ENCODE peak calls at places on chromosomes 3 and 15, in four cellular contexts. D is suprapubic skin, W is gastrocnemius medialis, E is breast epithelium. I is an unnamed sample.

GRCh38 chr3:12428131-12428530 is 56.1 kb upstream of the TSEN2 start:
- DNase-seq in D (no peak), W (no peak), E (no peak), I (no peak)

GRCh38 chr3:31405515-31405914 is 127.2 kb upstream of the STT3B start:
- DNase-seq in E (no peak), D (no peak), W (no peak), I (no peak)

GRCh38 chr3:59189561-59190338 is 139.9 kb upstream of the CFAP20DC start:
- DNase-seq in W (no peak), E (no peak), D (no peak), I (no peak)

GRCh38 chr3:106302451-106303221 is 433.8 kb upstream of the CBLB start:
- DNase-seq in D (no peak), W (no peak), E (no peak), I (no peak)

GRCh38 chr15:100001405-100001804 is 268.2 kb upstream of the LYSMD4 start:
- DNase-seq in D (no peak), E (peak), W (no peak), I (no peak)

GRCh38 chr3:27910456-27910855 is 188.3 kb upstream of the EOMES start:
- DNase-seq in E (no peak), W (no peak), D (no peak), I (no peak)

GRCh38 chr15:78455749-78456148 is 17.7 kb downstream of the IREB2 start:
- DNase-seq in E (no peak), W (peak), D (no peak), I (no peak)

GRCh38 chr15:67803996-67804843 is 21.1 kb upstream of the SKOR1 start:
- DNase-seq in W (no peak), E (no peak), D (no peak), I (no peak)

GRCh38 chr3:71858493-71859127 is 73.7 kb upstream of the PROK2 start:
- DNase-seq in E (no peak), W (no peak), D (no peak), I (no peak)

GRCh38 chr15:63446260-63446659 is 58.1 kb upstream of the USP3 start:
- DNase-seq in W (no peak), E (no peak), D (no peak), I (no peak)

GRCh38 chr15:64596701-64597468 is 136.5 kb downstream of the ZNF609 start:
- DNase-seq in W (no peak), D (no peak), E (no peak), I (peak)

GRCh38 chr15:68551296-68551635 is 27.5 kb upstream of the CORO2B start:
- DNase-seq in D (no peak), E (no peak), W (no peak), I (no peak)

GRCh38 chr3:123735456-123735855 is 148.7 kb downstream of the MYLK start:
- DNase-seq in E (no peak), W (no peak), D (no peak), I (no peak)

GRCh38 chr3:186705882-186706780 is 11.0 kb upstream of the KNG1 start:
- DNase-seq in W (no peak), E (no peak), D (no peak), I (no peak)

GRCh38 chr15:98905981-98906711 is 101.4 kb downstream of the PGPEP1L start:
- DNase-seq in D (no peak), W (no peak), E (no peak), I (no peak)

GRCh38 chr3:187642861-187643260 is 27.3 kb downstream of the SST start:
- DNase-seq in D (no peak), W (no peak), E (no peak), I (no peak)

GRCh38 chr3:64873400-64873799 is 185.6 kb upstream of the ADAMTS9 start:
- DNase-seq in E (no peak), W (no peak), D (no peak), I (no peak)

GRCh38 chr3:158808697-158809096 is 6.8 kb downstream of the MFSD1 start:
- DNase-seq in D (no peak), W (no peak), E (no peak), I (no peak)

GRCh38 chr15:42068601-42069000 is 25.8 kb downstream of the PLA2G4D start:
- DNase-seq in E (no peak), D (peak), W (no peak), I (no peak)

GRCh38 chr15:59160880-59161593 is 45.6 kb upstream of the LDHAL6B start:
- DNase-seq in E (no peak), D (no peak), W (no peak), I (no peak)

GRCh38 chr3:10468611-10469354 is 36.6 kb downstream of the ATP2B2 start:
- DNase-seq in E (no peak), D (no peak), W (peak), I (no peak)

GRCh38 chr15:46277994-46278885 is 643.4 kb downstream of the SQOR start:
- DNase-seq in W (no peak), E (no peak), D (no peak), I (no peak)

GRCh38 chr3:40827942-40828688 is 303.4 kb downstream of the ZNF621 start:
- DNase-seq in W (peak), D (peak), E (no peak), I (no peak)

GRCh38 chr15:41485226-41485625 is 8.4 kb upstream of the ITPKA start:
- DNase-seq in E (no peak), W (no peak), D (no peak), I (no peak)

GRCh38 chr3:30649572-30650310 is 43.3 kb downstream of the TGFBR2 start:
- DNase-seq in D (no peak), E (no peak), W (no peak), I (no peak)

GRCh38 chr3:69033470-69033869 is 18.7 kb downstream of the TMF1 start:
- DNase-seq in D (no peak), E (no peak), W (no peak), I (no peak)

GRCh38 chr3:129577925-129578742 is 28.3 kb downstream of the PLXND1 start:
- DNase-seq in D (no peak), W (peak), E (no peak), I (no peak)

GRCh38 chr3:17384567-17385296 is 357.7 kb downstream of the TBC1D5 start:
- DNase-seq in D (no peak), W (no peak), E (no peak), I (no peak)

GRCh38 chr3:15339786-15340215 is 7.4 kb upstream of the SH3BP5 start:
- DNase-seq in E (no peak), D (no peak), W (no peak), I (no peak)

GRCh38 chr3:148600440-148600839 is 97.3 kb upstream of the AGTR1 start:
- DNase-seq in W (no peak), E (no peak), D (no peak), I (no peak)

GRCh38 chr3:4512895-4513616 is 19.9 kb downstream of the ITPR1 start:
- DNase-seq in W (no peak), D (no peak), E (no peak), I (no peak)

GRCh38 chr3:114294940-114295480 is 1.2 kb downstream of the TIGIT start:
- DNase-seq in W (no peak), E (no peak), D (no peak), I (no peak)

DNA sequence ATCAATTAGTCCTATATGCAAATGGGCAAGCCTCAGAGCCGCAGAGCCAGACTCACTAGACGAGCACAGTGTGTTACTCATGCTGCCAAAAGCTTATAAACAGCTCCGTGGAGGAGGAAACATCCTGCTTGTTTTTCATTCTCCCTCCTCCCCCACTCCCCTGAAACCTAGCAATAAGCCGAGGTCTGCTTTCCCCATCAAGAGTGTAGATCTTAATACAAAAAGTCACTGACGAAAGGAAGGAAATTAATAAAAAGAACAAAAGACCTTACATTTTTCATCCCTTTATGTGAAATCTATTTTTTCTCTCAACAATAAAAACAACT is 88.5 kb downstream of the XXYLT1 start:
- DNase-seq in E (no peak), D (no peak), W (no peak), I (peak)
- TF ChIP-seq POLR2A in E (no peak), D (no peak), W (no peak), I (no peak)

GRCh38 chr3:54891540-54891897 is 36.3 kb downstream of the LRTM1 start:
- DNase-seq in W (peak), D (peak), E (peak), I (peak)
- TF ChIP-seq CTCF in W (peak), D (peak), E (peak), I (peak)

GRCh38 chr3:152622813-152623167 is 212.1 kb upstream of the P2RY1 start:
- DNase-seq in W (no peak), D (no peak), E (no peak), I (no peak)

GRCh38 chr3:152621006-152621868 is 213.7 kb upstream of the P2RY1 start:
- DNase-seq in E (no peak), W (no peak), D (no peak), I (no peak)

GRCh38 chr3:152621967-152622812 is 212.7 kb upstream of the P2RY1 start:
- DNase-seq in D (no peak), E (no peak), W (no peak), I (no peak)

GRCh38 chr3:152620395-152620794 is 214.5 kb upstream of the P2RY1 start:
- DNase-seq in E (no peak), W (no peak), D (no peak), I (no peak)

DNA sequence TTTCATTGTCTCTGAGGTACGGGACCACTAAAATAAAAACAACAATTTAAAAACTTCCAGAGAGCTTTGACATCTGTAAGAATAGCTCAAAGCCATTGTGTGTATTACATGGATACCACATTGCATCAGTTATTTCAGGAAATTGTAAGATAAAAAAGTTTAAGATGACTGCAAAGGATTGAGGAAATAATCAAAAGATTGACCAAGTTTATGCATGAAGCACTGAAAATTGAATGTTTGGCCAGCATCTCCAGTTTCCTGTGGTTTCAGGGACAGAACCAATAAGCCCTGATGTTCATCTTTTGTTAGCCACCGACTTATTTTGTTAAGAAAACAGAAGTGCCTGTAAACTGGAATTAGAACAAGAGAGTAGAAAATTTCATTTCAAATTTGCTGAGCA is 211.6 kb upstream of the P2RY1 start:
- DNase-seq in D (no peak), E (no peak), W (no peak), I (no peak)
- TF ChIP-seq POLR2A in D (no peak), E (no peak), W (no peak), I (no peak)

DNA sequence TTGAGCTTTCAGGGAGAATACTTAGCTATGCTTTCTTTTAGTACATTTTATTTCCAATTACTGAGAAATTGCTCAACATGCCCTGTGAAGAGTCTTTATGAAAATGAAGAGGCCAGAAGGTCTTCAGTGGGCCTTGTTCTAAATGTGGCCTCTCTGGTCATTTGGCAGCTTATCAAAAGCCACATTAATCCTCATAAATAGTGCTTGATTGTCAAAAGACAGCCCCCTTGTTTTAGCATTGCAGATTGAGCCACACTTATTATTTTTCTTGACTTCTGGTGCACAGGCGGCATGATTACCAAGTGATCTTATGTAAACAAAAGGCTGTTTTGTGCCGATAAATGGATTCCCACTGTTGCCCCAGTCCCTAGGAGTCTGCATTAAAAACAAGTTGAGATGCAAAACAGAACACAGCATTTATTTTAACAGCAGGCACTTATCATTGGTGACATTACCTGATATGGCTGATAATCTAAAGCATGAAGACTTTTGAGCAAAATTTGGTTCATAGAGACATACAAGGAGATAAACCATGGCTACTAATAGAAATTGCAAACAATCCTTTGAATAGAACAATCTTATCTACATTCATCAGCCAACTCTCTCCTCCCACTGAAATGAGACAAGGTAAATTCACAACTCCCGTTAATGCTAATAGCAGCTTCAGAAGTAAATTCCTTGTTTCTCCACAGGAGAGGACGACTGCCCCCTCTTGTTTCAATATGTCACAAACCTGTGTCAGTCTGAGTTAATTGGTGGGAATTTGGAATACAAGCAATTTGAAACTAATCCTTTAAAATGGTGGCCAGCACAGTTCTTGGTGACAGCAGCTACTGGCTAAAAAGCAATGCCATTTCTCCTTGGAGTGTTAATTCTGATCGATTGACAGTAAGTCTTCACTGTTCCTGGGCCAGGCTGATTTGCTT is 194.3 kb downstream of the NSUN3 start:
- DNase-seq in D (no peak), W (no peak), E (no peak), I (no peak)
- TF ChIP-seq CTCF in D (no peak), W (no peak), E (no peak), I (no peak)

DNA sequence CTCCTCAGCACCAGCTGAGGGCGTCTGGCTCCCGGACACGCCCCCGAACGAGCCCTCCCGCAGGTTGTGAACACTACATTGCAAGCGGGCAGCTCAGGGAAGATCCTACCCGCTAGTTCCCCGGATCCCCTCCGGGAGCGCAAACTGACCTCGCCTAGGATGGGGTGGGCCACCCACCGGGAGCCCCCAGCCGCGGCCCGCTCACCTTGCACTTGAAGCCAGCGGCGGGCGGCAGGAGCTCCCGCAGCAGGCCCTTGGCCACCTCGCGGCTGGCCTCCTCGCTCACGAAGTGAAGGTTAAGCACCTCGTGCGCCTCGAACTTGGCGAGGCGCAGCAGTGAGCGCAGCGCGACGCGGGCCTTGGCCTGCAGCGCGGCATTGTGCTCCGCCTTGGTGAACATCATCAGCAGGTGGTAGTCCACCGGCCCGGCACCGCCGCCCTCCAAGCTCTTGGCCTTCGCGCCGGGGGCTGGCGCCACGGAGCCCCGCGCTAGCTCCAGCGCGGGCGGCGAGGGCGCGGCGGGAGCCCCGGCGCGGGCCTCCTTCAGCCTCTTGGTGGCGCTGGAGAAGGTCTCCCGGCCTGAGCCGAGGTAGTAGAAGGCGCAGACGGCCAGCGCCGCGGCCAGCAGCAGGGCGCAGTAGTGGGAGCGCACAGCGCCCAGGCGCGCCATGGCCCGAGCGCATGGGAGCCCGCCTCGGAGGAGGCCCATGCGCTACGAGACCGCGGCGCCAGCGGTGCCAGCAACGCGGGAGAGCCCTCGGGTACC is 426 bp downstream of the XXYLT1 start:
- DNase-seq in W (no peak), D (no peak), E (no peak), I (no peak)
- TF ChIP-seq POLR2A in W (no peak), D (no peak), E (no peak), I (no peak)

DNA sequence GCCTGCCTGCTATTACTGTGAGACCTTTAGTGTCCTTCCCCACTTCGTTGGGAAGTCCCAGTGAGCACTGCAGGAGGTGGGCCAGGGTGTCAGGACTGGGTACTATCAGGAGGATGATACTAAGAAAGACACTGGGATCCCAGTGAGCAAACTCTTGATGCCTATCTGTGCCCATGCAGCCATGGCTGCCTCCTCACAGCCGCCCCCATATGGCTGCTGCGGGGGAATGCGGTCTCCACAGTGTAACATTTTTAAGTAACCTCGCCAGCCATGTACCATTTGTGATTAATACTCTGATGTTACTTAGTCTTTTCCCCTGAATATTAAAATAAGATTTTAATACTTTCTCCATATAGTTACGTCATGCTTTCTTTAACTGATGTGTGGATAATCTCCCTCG is 312.2 kb downstream of the RYR3 start:
- DNase-seq in D (no peak), W (no peak), E (no peak), I (no peak)
- TF ChIP-seq CTCF in D (no peak), W (no peak), E (no peak), I (no peak)

GRCh38 chr3:51968883-51969674 is 1.8 kb upstream of the PCBP4 start:
- DNase-seq in E (no peak), W (no peak), D (no peak), I (no peak)

GRCh38 chr3:51966486-51966885 is 768 bp downstream of the PCBP4 start:
- DNase-seq in D (no peak), W (no peak), E (no peak), I (no peak)

GRCh38 chr3:51968175-51968681 is 974 bp upstream of the PCBP4 start:
- DNase-seq in E (no peak), D (no peak), W (no peak), I (peak)

GRCh38 chr3:51966941-51967383 is 292 bp downstream of the PCBP4 start:
- DNase-seq in E (no peak), W (no peak), D (no peak), I (no peak)

DNA sequence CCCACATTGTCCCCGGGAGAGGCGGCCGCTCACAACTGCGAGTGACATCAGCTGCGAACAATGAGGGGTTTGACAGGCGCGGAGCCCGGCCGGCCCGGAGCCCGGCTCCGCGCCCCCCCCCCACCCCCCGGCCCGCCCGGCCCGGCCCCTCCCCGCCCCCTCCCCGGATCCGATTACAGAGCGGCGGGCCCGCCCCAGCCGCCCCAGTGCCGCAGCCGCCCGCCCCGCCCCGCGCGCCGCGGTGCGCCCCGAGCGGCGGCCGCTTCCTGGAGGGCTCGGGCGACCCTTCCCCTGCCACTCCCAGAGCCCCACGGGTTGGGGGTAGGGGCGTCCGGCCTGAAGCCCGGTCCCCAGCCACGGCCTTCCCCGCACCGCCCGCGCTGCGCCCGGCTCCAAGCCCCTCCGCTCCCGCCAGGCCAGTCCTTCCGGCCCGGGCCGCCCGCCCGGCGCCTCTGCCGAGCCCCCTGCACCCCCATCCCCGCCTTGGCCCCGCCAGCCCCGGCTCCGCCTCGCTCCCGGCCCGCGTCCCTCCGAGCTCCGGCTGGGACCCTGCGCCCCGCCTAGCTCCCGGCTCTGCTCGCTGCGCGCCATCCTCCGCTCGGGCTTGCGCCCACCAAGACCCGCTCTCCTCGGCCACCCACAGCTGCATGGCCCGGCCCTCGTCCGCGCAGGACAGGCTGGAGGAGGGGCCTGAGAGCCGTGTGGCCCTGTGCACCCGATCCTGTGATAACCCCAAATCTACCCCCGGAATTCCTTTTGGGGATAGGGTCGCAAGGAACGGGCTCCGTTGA is at the start of gene PCBP4:
- DNase-seq in E (peak), D (no peak), W (peak), I (peak)
- TF ChIP-seq POLR2A in E (no peak), D (peak), W (peak), I (peak)

I was measured in uterus.